ENCODE peak calls at places on chromosomes 12 and 14, in eight cellular contexts. V is mammary epithelial cell, R is ovary, P is body of pancreas, N is DND-41, F is hepatocyte, E is A673, B is left ventricle myocardium inferior. G is an unnamed sample. For H3K27me3, the result is how much of the 10 kb centered on the place peaks cover.

GRCh38 chr12:53094394-53094787 is 3.1 kb upstream of the IGFBP6 start:
- DNase-seq in N (no peak), P (no peak), V (no peak), F (no peak), E (no peak), R (peak), B (no peak), G (no peak)

GRCh38 chr12:30415777-30416176 is 279.9 kb downstream of the IPO8 start:
- DNase-seq in P (no peak), E (no peak), V (no peak), F (no peak), B (no peak), R (no peak), N (no peak), G (no peak)

GRCh38 chr12:46608431-46609280 is 217.1 kb downstream of the SLC38A4 start:
- DNase-seq in B (no peak), R (no peak), F (no peak), P (no peak), E (no peak), V (peak), N (no peak), G (peak)

GRCh38 chr14:24051162-24051788 is 534 bp upstream of the CARMIL3 start:
- DNase-seq in N (no peak), B (no peak), R (peak), P (peak), E (no peak), V (no peak), F (no peak), G (no peak)

GRCh38 chr12:113852273-113852672 is 113.9 kb downstream of the RBM19 start:
- DNase-seq in E (no peak), V (no peak), N (no peak), B (no peak), P (no peak), R (no peak), F (no peak), G (no peak)

GRCh38 chr14:61454545-61454944 is 133.2 kb downstream of the PRKCH start:
- DNase-seq in F (no peak), R (no peak), P (peak), E (no peak), V (no peak), B (peak), N (no peak), G (no peak)

GRCh38 chr14:22099942-22100763 is 426.5 kb upstream of the OR4E1 start:
- DNase-seq in N (peak), R (peak), P (peak), B (peak), V (peak), E (peak), F (peak), G (peak)

GRCh38 chr12:108801736-108802665 is 55.4 kb downstream of the SSH1 start:
- DNase-seq in E (no peak), B (peak), V (no peak), N (no peak), R (peak), F (peak), P (no peak), G (no peak)

GRCh38 chr14:52862652-52863338 is 71.4 kb upstream of the GNPNAT1 start:
- DNase-seq in R (no peak), E (peak), N (no peak), B (no peak), P (no peak), F (peak), V (peak), G (no peak)

GRCh38 chr12:531951-532585 is 72.3 kb downstream of the B4GALNT3 start:
- DNase-seq in E (no peak), R (no peak), N (no peak), F (no peak), V (peak), B (no peak), P (no peak), G (peak)

DNA sequence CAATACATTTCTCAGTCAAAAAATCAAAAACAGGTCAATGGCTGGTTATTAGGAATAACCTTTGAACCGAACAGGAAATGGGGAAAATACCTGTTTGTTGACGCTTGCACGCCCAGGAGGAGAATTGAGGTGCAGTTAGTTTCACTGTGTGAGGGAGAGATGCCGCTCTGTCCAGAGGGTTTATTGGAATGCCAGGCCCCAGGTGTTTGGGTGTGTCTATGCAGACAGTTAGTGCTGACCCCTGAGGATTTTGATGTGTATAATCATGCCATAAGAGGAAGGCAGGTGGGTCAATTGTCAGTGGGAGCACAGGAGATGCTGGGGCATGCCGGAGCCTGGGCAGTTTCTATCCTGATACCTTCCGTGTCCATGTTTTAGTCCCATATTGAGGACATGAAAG is 100.8 kb upstream of the DIO3 start:
- DNase-seq in P (no peak), N (no peak), B (no peak), V (no peak), R (no peak), E (no peak), F (no peak), G (no peak)
- H3K27me3 ChIP-seq in P (under half), N (under half), B (half or more), V (under half), R (under half), E (half or more), F (under half), G (half or more)

DNA sequence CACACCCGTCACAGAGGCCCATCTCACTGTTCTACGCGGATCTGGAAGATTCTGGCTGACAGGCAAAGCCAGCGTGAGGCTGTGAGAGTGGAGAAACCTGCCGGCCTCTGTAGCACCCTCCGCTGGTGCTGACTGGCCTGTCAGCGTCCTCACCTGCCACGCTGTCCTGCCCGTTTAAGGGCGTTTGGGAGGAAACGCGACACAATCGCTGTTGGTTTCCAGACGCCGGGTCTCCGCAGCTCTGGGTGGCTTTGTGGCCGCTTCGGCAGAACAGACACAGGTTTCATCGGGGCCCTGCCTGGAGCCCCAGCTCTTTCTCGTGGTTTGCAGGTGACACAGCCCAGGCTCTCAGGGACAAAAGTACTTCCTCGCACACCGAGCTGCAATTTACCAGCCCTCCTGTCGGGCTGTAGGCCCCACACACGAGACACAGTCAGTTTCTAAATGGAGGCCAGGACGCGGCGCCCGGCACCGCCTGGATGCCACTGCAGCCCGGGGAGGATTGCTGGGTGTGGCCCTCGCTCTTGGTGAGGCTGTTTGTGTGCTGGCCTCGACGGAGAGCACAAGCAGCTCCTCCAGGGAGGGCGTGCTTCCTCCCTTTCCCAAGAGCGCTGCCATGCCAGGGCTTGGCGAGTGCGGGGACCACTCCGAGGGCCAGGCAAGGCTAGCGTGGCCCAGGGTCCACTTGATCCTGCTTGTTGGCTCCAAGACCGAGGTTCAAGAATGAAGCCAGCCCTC is 70.8 kb downstream of the NOC4L start:
- DNase-seq in F (no peak), B (no peak), N (no peak), R (no peak), P (no peak), V (no peak), E (no peak), G (no peak)
- TF ChIP-seq CTCF in F (no peak), B (no peak), N (no peak), R (no peak), P (no peak), V (no peak), E (no peak), G (no peak)

GRCh38 chr12:132605892-132606291 is 4.5 kb downstream of the LRCOL1 start:
- DNase-seq in E (no peak), B (no peak), R (no peak), N (no peak), P (no peak), V (no peak), F (no peak), G (no peak)

GRCh38 chr12:132602578-132603239 is 7.7 kb downstream of the LRCOL1 start:
- DNase-seq in V (no peak), F (no peak), B (no peak), E (no peak), N (no peak), R (peak), P (no peak), G (no peak)

GRCh38 chr12:132603240-132604107 is 6.9 kb downstream of the LRCOL1 start:
- DNase-seq in R (no peak), N (no peak), B (no peak), F (no peak), V (no peak), E (no peak), P (no peak), G (no peak)

GRCh38 chr12:132605055-132605441 is 5.3 kb downstream of the LRCOL1 start:
- DNase-seq in E (no peak), B (no peak), N (no peak), P (no peak), F (no peak), V (no peak), R (no peak), G (no peak)

DNA sequence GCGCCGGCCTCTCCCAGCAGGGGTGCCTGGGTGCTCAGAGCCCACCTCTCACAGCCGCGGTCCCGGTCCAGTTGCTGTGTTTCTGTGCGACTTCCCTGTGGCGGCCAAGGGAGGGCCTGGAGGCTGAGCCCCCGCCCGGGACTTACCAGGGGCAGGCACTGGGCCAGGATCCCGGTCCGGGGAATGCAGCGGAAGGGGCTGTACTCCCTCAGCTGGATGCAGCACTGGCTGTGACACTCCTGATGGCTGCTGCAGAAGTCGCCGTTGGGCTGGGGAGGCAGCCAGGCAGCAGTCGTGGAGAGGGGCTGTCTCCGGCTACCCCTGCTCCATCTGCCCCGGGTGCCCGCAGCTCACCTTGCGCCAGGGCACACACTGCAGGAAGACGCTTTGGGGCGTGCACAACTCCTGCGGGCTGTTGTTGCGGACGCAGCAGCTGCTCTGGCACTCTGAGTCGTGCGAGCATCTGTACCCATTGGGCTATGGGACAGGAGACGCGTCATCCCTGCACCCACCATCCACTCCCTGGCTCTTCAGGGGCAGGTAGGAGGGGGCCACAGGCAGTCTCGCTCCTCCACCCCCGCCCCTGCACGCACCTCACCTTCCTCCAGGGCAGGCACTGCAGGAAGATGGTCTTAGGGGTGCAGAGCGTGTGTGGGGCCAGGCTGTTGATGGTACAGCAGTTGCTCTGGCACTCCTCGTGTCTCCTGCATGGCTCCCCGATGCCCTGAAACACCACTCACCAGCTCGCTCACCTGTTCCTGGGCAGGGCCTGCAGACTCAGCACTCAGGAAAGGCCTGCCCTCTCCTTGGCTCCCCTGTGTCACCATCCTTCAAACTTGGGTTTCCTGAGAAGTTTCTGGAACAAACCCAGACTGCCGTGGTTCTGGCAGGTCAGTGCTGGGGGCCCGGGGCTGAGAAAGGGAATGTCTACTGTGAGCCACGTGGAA is 6.0 kb downstream of the LRCOL1 start:
- DNase-seq in R (no peak), E (no peak), N (no peak), V (no peak), B (peak), F (no peak), P (no peak), G (no peak)
- H3K27me3 ChIP-seq in R (under half), E (under half), N (under half), V (under half), B (half or more), F (under half), P (under half), G (half or more)

GRCh38 chr12:57476162-57476992 is 3.3 kb downstream of the ARHGAP9 start:
- DNase-seq in P (no peak), B (no peak), N (peak), E (no peak), R (no peak), V (no peak), F (no peak), G (no peak)
- TF ChIP-seq CTCF in P (no peak), B (no peak), N (peak), E (peak), R (no peak), V (peak), F (no peak), G (no peak)

GRCh38 chr14:36659010-36659821 is 2.4 kb upstream of the PAX9 start:
- DNase-seq in F (no peak), N (no peak), P (no peak), R (no peak), E (no peak), B (no peak), V (no peak), G (no peak)

GRCh38 chr14:36656769-36657408 is 4.8 kb upstream of the PAX9 start:
- DNase-seq in B (no peak), F (no peak), N (no peak), R (no peak), E (peak), P (no peak), V (no peak), G (no peak)

GRCh38 chr14:36655963-36656768 is 5.5 kb upstream of the PAX9 start:
- DNase-seq in F (peak), P (peak), E (peak), R (no peak), V (no peak), N (no peak), B (no peak), G (no peak)

GRCh38 chr14:36658091-36659009 is 3.3 kb upstream of the PAX9 start:
- DNase-seq in V (no peak), N (no peak), P (no peak), R (no peak), F (peak), B (no peak), E (no peak), G (no peak)

DNA sequence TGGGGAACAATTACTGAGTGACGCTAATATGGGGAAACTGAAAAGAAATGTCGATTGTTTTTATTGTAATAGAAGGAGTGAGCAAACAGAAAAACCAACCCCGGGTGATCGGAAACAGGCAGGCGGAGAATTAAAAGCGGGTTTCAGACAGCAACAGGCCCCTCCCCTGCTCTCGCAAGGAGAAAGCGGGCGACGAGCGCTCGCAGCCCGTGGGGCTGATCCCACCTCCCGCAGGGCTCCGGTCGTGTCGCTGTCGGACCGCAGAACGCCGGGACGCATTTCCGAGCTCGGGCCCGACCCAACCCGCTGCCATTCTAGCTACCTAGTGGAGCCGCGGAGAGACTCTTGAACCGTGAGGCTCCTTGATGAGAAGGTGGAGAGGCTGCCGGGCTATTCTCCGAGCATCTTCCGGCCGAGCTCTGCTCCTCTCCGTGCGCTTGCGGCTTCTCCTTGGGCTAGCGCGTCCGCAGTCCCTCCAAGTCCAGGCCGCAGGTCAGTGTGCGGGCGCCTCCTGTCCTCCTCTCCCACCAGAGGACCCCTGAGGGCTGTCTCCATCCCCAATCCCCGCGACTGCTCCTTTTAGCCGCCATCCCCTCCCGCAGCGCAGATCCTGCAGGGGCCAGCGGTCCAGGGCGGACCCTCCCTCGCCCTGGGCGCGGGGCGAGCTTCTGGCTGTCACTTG is 4.1 kb upstream of the PAX9 start:
- DNase-seq in R (no peak), F (peak), P (peak), V (no peak), N (no peak), E (peak), B (no peak), G (no peak)
- H3K27me3 ChIP-seq in R (under half), F (half or more), P (half or more), V (half or more), N (under half), E (under half), B (half or more), G (half or more)

G was measured in foreskin keratinocyte.